ENCODE peak calls at places on chromosomes 11 and 22, in four cellular contexts. One of them, this sample, is unnamed.
A peak's percentile ranks its signal among the peaks of the same experiment; 100 is the strongest.

GRCh38 chr11:74418509-74418895 is 20.3 kb upstream of the PGM2L1 start:
- DNase-seq in IMR-90: peak; percentile 82
- DNase-seq in mesendoderm: no peak
- DNase-seq in H1: no peak
- DNase-seq in this sample: no peak

GRCh38 chr11:48083427-48083826 is 103.1 kb downstream of the PTPRJ start:
- DNase-seq in IMR-90: peak; percentile 13
- DNase-seq in mesendoderm: no peak
- DNase-seq in H1: no peak
- DNase-seq in this sample: no peak

GRCh38 chr11:13462311-13462927 is 603 bp downstream of the BTBD10 start:
- DNase-seq in IMR-90: peak; percentile 41
- DNase-seq in mesendoderm: peak; percentile 92
- DNase-seq in H1: no peak
- DNase-seq in this sample: peak; percentile 84

GRCh38 chr11:60363542-60364525 is 14.5 kb upstream of the MS4A7 start:
- DNase-seq in IMR-90: peak; percentile 25
- DNase-seq in mesendoderm: peak; percentile 76
- DNase-seq in H1: no peak
- DNase-seq in this sample: peak; percentile 62

GRCh38 chr11:16001899-16002426 is 354.4 kb downstream of the SOX6 start:
- DNase-seq in IMR-90: peak; percentile 95
- DNase-seq in mesendoderm: peak; percentile 22
- DNase-seq in H1: no peak
- DNase-seq in this sample: no peak

GRCh38 chr11:13970986-13971385 is 8.5 kb downstream of the SPON1 start:
- DNase-seq in IMR-90: no peak
- DNase-seq in mesendoderm: peak; percentile 50
- DNase-seq in H1: no peak
- DNase-seq in this sample: peak; percentile 55

GRCh38 chr22:23414727-23415489 is 165.2 kb downstream of the IGLL1 start:
- DNase-seq in IMR-90: no peak
- DNase-seq in mesendoderm: no peak
- DNase-seq in H1: no peak
- DNase-seq in this sample: no peak

GRCh38 chr22:21698430-21699329 is 32.9 kb downstream of the PPIL2 start:
- DNase-seq in IMR-90: no peak
- DNase-seq in mesendoderm: peak; percentile 14
- DNase-seq in H1: no peak
- DNase-seq in this sample: peak; percentile 57

GRCh38 chr22:20605328-20605727 is 97.9 kb downstream of the MED15 start:
- DNase-seq in IMR-90: no peak
- DNase-seq in mesendoderm: no peak
- DNase-seq in H1: no peak
- DNase-seq in this sample: peak; percentile 17

GRCh38 chr22:45612451-45612901 is 59.2 kb upstream of the ATXN10 start:
- DNase-seq in IMR-90: peak; percentile 80
- DNase-seq in mesendoderm: no peak
- DNase-seq in H1: no peak
- DNase-seq in this sample: no peak

GRCh38 chr11:108647701-108648527 is 17.0 kb upstream of the DDX10 start:
- DNase-seq in IMR-90: peak; percentile 81
- DNase-seq in mesendoderm: peak; percentile 90
- DNase-seq in H1: peak; percentile 64
- DNase-seq in this sample: peak; percentile 78

GRCh38 chr11:46234261-46234660 is 43.2 kb upstream of the CREB3L1 start:
- DNase-seq in IMR-90: no peak
- DNase-seq in mesendoderm: no peak
- DNase-seq in H1: no peak
- DNase-seq in this sample: no peak

GRCh38 chr11:61515686-61516085 is 7.1 kb downstream of the LRRC10B start:
- DNase-seq in IMR-90: no peak
- DNase-seq in mesendoderm: no peak
- DNase-seq in H1: no peak
- DNase-seq in this sample: peak; percentile 59

GRCh38 chr11:61514050-61514917 is 5.7 kb downstream of the LRRC10B start:
- DNase-seq in IMR-90: no peak
- DNase-seq in mesendoderm: no peak
- DNase-seq in H1: no peak
- DNase-seq in this sample: peak; percentile 58

GRCh38 chr11:61516675-61517516 is 8.3 kb downstream of the LRRC10B start:
- DNase-seq in IMR-90: no peak
- DNase-seq in mesendoderm: peak; percentile 52
- DNase-seq in H1: no peak
- DNase-seq in this sample: peak; percentile 77

GRCh38 chr11:61516191-61516590 is 7.6 kb downstream of the LRRC10B start:
- DNase-seq in IMR-90: no peak
- DNase-seq in mesendoderm: no peak
- DNase-seq in H1: no peak
- DNase-seq in this sample: peak; percentile 81

DNA sequence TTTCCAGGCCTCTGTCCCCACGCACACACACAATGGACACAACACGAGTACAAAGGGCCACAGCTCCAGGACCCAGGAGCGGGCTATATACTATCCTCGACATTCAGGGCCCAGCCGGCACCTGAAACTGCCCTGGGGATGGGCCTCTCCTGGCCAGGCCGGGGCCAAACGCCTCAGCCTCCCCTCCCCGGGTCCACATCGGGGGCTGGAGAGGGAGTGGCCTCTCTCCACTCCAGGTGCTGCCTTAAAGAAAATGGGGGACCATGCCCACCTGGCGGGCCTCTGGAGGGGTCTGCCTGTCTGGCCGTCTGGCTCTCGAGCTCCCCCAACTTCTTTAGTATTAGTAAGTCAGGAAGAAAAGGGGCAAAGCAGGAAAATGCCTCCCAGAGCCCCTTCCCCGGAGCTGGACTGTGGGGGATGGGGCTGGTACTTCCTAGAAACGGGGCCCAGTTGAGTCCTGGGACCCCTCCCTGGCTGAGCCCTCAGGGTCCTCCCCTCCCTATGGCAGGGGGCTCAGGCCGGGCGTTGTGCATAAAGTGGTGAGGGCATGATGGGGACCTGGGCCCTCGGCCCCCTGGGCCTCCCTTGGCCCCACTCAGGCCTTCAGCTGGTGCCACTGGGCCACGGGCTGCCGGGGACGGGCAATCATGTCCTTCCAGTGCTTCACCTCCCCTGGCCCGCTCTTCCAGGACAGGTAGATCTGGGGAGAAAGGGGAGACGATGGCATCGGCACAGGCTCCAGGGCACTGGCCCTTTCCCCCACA is 9.7 kb downstream of the LRRC10B start:
- DNase-seq in IMR-90: no peak
- DNase-seq in mesendoderm: no peak
- DNase-seq in H1: no peak
- DNase-seq in this sample: no peak
- H2AK5ac ChIP-seq in IMR-90: no peak overlapping the region
- H2AK5ac ChIP-seq in mesendoderm: no peak overlapping the region
- H2AK5ac ChIP-seq in H1: no peak overlapping the region
- H2AK5ac ChIP-seq in this sample: no peak overlapping the region

DNA sequence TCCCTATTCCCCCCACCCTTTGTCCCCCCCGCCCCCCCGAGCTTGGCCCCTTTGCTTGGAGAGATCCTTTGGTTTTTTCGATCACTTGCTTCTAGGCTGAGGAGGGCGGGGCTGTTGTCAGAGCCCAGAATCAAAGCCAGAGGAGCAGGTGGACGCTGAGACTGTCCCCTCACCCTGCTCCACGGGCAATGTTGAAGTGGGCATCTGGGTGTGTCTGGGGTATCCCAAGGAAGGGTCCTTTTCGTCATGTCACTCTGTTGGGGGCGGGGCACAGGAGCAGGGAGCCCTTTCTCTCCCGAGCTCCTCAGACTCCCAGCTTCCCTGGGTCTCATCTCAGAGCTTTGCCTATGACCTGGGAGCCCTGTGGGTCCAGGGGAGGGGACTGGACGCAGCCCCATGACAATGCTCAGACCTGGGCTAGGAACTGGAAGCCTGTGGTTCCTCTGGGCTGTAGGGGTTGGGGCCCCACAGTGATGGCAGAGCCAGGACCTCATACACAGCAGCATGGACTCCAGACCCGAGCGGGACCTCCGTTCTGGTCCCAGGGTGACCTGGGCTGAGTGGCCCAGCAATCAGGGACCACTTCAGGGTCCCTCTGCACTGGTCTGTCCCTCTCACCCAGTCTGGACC is 2.9 kb upstream of the APOBEC3A start:
- DNase-seq in IMR-90: no peak
- DNase-seq in mesendoderm: no peak
- DNase-seq in H1: no peak
- DNase-seq in this sample: no peak
- H2BK15ac ChIP-seq in IMR-90: no peak overlapping the region
- H2BK15ac ChIP-seq in mesendoderm: no peak overlapping the region
- H2BK15ac ChIP-seq in H1: no peak overlapping the region
- H2BK15ac ChIP-seq in this sample: no peak overlapping the region

GRCh38 chr22:32577591-32577990 is 103.0 kb downstream of the FBXO7 start:
- DNase-seq in IMR-90: no peak
- DNase-seq in mesendoderm: no peak
- DNase-seq in H1: no peak
- DNase-seq in this sample: no peak

GRCh38 chr22:32579533-32580220 is 105.1 kb downstream of the FBXO7 start:
- DNase-seq in IMR-90: peak; percentile 69
- DNase-seq in mesendoderm: no peak
- DNase-seq in H1: no peak
- DNase-seq in this sample: no peak

GRCh38 chr22:32576553-32577255 is 102.1 kb downstream of the FBXO7 start:
- DNase-seq in IMR-90: no peak
- DNase-seq in mesendoderm: peak; percentile 54
- DNase-seq in H1: no peak
- DNase-seq in this sample: no peak

GRCh38 chr22:32574957-32575893 is 100.6 kb downstream of the FBXO7 start:
- DNase-seq in IMR-90: no peak
- DNase-seq in mesendoderm: no peak
- DNase-seq in H1: no peak
- DNase-seq in this sample: no peak

GRCh38 chr22:32578752-32579151 is 104.1 kb downstream of the FBXO7 start:
- DNase-seq in IMR-90: no peak
- DNase-seq in mesendoderm: no peak
- DNase-seq in H1: no peak
- DNase-seq in this sample: no peak
- H4K5ac ChIP-seq in IMR-90: no peak overlapping the region
- H4K5ac ChIP-seq in mesendoderm: no peak overlapping the region
- H4K5ac ChIP-seq in H1: no peak overlapping the region
- H4K5ac ChIP-seq in this sample: no peak overlapping the region

GRCh38 chr11:68149417-68149816 is 28.2 kb upstream of the CHKA start:
- DNase-seq in IMR-90: no peak
- DNase-seq in mesendoderm: no peak
- DNase-seq in H1: no peak
- DNase-seq in this sample: no peak

GRCh38 chr11:68148882-68149281 is 27.7 kb upstream of the CHKA start:
- DNase-seq in IMR-90: no peak
- DNase-seq in mesendoderm: no peak
- DNase-seq in H1: no peak
- DNase-seq in this sample: no peak

GRCh38 chr11:68150029-68150428 is 28.8 kb upstream of the CHKA start:
- DNase-seq in IMR-90: peak; percentile 57
- DNase-seq in mesendoderm: peak; percentile 60
- DNase-seq in H1: peak; percentile 25
- DNase-seq in this sample: no peak

GRCh38 chr11:68146704-68147474 is 25.7 kb upstream of the CHKA start:
- DNase-seq in IMR-90: peak; percentile 50
- DNase-seq in mesendoderm: no peak
- DNase-seq in H1: no peak
- DNase-seq in this sample: no peak

DNA sequence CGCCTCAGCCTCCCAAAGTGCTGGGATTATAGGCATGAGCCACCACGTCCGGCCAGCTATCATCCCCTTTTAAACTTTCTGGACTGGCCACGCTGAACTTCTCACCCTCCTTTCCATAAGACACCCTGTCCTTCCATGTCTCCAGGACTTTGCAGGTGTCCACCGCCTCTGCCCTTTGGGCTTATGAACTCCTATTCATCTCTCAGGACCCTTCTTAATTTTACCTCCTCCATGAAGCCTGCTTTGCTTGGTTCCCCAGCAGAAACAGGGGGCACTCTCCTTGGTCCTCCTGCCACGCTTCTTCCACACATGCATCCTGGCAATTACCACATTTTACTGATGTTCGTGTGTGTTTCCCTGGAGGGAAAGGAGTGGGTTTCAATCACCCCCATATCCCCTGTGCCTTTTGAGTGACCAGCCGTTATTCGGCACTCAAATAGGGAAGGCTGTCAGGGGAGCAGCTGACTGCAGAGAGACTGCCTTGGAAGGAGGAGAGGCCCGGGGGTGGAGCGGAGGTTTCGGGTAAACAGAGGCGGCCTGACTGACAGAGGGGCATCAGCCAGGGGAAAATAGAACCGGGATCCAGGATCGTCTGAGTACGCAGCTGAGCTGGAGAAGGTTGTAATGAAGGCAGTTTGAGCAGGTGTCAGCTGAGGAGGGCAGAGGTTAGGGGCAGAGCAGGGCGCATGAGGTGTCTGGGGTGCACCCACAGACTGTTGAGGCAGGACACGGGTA is 27.1 kb upstream of the CHKA start:
- DNase-seq in IMR-90: no peak
- DNase-seq in mesendoderm: no peak
- DNase-seq in H1: no peak
- DNase-seq in this sample: no peak
- H2AK5ac ChIP-seq in IMR-90: no peak overlapping the region
- H2AK5ac ChIP-seq in mesendoderm: no peak overlapping the region
- H2AK5ac ChIP-seq in H1: peak overlapping the region; percentile 65
- H2AK5ac ChIP-seq in this sample: no peak overlapping the region

GRCh38 chr11:78038697-78039313 is 15.7 kb upstream of the KCTD14 start:
- DNase-seq in IMR-90: peak; percentile 28
- DNase-seq in mesendoderm: no peak
- DNase-seq in H1: no peak
- DNase-seq in this sample: no peak
- H2BK15ac ChIP-seq in IMR-90: peak overlapping the region; percentile 13
- H2BK15ac ChIP-seq in mesendoderm: no peak overlapping the region
- H2BK15ac ChIP-seq in H1: no peak overlapping the region
- H2BK15ac ChIP-seq in this sample: no peak overlapping the region

GRCh38 chr11:87661270-87661669 is 514.0 kb downstream of the RAB38 start:
- DNase-seq in IMR-90: no peak
- DNase-seq in mesendoderm: no peak
- DNase-seq in H1: no peak
- DNase-seq in this sample: no peak

GRCh38 chr11:87659807-87660206 is 515.4 kb downstream of the RAB38 start:
- DNase-seq in IMR-90: no peak
- DNase-seq in mesendoderm: no peak
- DNase-seq in H1: no peak
- DNase-seq in this sample: no peak

GRCh38 chr11:87666730-87667129 is 508.5 kb downstream of the RAB38 start:
- DNase-seq in IMR-90: no peak
- DNase-seq in mesendoderm: no peak
- DNase-seq in H1: no peak
- DNase-seq in this sample: no peak

GRCh38 chr11:87662287-87662686 is 513.0 kb downstream of the RAB38 start:
- DNase-seq in IMR-90: no peak
- DNase-seq in mesendoderm: no peak
- DNase-seq in H1: no peak
- DNase-seq in this sample: no peak
- H4K5ac ChIP-seq in IMR-90: no peak overlapping the region
- H4K5ac ChIP-seq in mesendoderm: no peak overlapping the region
- H4K5ac ChIP-seq in H1: no peak overlapping the region
- H4K5ac ChIP-seq in this sample: no peak overlapping the region

This sample was measured in H9.